ENCODE peak calls at places on chromosomes 6 and 20, in five cellular contexts. I is GM19239; K is activated CD8-positive, alpha-beta memory T cell treated with anti-CD3 and anti-CD28 coated beads, Interleukin-2, amount 10 ng/mL, durations not matched to agents 7 days and 5 days; L is stimulated activated naive CD8-positive, alpha-beta T cell treated with anti-CD3 and anti-CD28 coated beads, Interleukin-15, Interleukin-2, amounts not matched to agents 100 U/mL and 50 U/mL, for 24 hours; W is activated T-cell treated with anti-CD3 and anti-CD28 coated beads, Interleukin-2, amount 50 U/mL, for 72 hours. P is an unnamed sample.

GRCh38 chr6:42710316-42710715 is 12.1 kb downstream of the PRPH2 start:
- DNase-seq in I (no peak), K (no peak), L (no peak), W (no peak), P (no peak)

GRCh38 chr6:14321992-14322772 is 204.6 kb downstream of the CD83 start:
- DNase-seq in I (no peak), K (no peak), L (no peak), W (no peak), P (no peak)

GRCh38 chr6:107506145-107506544 is 16.2 kb downstream of the SOBP start:
- DNase-seq in I (no peak), K (no peak), L (no peak), W (no peak), P (no peak)

GRCh38 chr6:36195471-36196048 is 984 bp upstream of the BRPF3 start:
- DNase-seq in I (no peak), K (no peak), L (no peak), W (no peak), P (peak; percentile 17)

GRCh38 chr20:15702161-15702560 is 871.1 kb downstream of the KIF16B start:
- DNase-seq in I (no peak), K (no peak), L (no peak), W (no peak), P (no peak)

GRCh38 chr6:1242439-1242838 is 69.5 kb upstream of the FOXQ1 start:
- DNase-seq in I (no peak), K (no peak), L (no peak), W (no peak), P (no peak)

GRCh38 chr6:33656844-33657243 is 35.7 kb downstream of the ITPR3 start:
- DNase-seq in I (no peak), K (no peak), L (no peak), W (no peak), P (no peak)

GRCh38 chr20:62358171-62358719 is 8.9 kb downstream of the LAMA5 start:
- DNase-seq in I (no peak), K (no peak), L (no peak), W (no peak), P (no peak)

GRCh38 chr20:33183292-33183691 is 15.3 kb downstream of the BPIFA2 start:
- DNase-seq in I (no peak), K (no peak), L (no peak), W (no peak), P (no peak)